ENCODE peak calls at places on chromosomes 2 and 18, in ten cellular contexts. One of them, this sample, is unnamed.
A peak's percentile ranks its signal among the peaks of the same experiment; 100 is the strongest.

GRCh38 chr2:201904529-201905420 is 98.4 kb downstream of the CDK15 start:
- DNase-seq in GM12865: peak; percentile 72
- DNase-seq in GOT3: no peak
- DNase-seq in RWPE2: no peak
- DNase-seq in CD4-positive, alpha-beta T cell: no peak
- DNase-seq in nucleus accumbens: no peak
- DNase-seq in activated effector memory CD4-positive, alpha-beta T cell treated with Interleukin-2 at 50 U/mL for 16 hours: no peak
- DNase-seq in AG20443: peak; percentile 33
- DNase-seq in tibial nerve: no peak
- DNase-seq in left lobe of liver: no peak
- DNase-seq in this sample: no peak

GRCh38 chr2:177393381-177393780 is 808 bp downstream of the AGPS start:
- DNase-seq in GM12865: peak; percentile 35
- DNase-seq in GOT3: no peak
- DNase-seq in RWPE2: no peak
- DNase-seq in CD4-positive, alpha-beta T cell: no peak
- DNase-seq in nucleus accumbens: no peak
- DNase-seq in activated effector memory CD4-positive, alpha-beta T cell treated with Interleukin-2 at 50 U/mL for 16 hours: no peak
- DNase-seq in AG20443: peak; percentile 9
- DNase-seq in tibial nerve: no peak
- DNase-seq in left lobe of liver: no peak
- DNase-seq in this sample: no peak

GRCh38 chr2:127085260-127085666 is 21.7 kb downstream of the BIN1 start:
- DNase-seq in GM12865: peak; percentile 58
- DNase-seq in GOT3: no peak
- DNase-seq in RWPE2: no peak
- DNase-seq in CD4-positive, alpha-beta T cell: no peak
- DNase-seq in nucleus accumbens: no peak
- DNase-seq in activated effector memory CD4-positive, alpha-beta T cell treated with Interleukin-2 at 50 U/mL for 16 hours: no peak
- DNase-seq in AG20443: no peak
- DNase-seq in tibial nerve: no peak
- DNase-seq in left lobe of liver: no peak
- DNase-seq in this sample: no peak

GRCh38 chr2:72984172-72984671 is 66.9 kb downstream of the EMX1 start:
- DNase-seq in GM12865: no peak
- DNase-seq in GOT3: no peak
- DNase-seq in RWPE2: peak; percentile 8
- DNase-seq in CD4-positive, alpha-beta T cell: no peak
- DNase-seq in nucleus accumbens: no peak
- DNase-seq in activated effector memory CD4-positive, alpha-beta T cell treated with Interleukin-2 at 50 U/mL for 16 hours: no peak
- DNase-seq in AG20443: no peak
- DNase-seq in tibial nerve: no peak
- DNase-seq in left lobe of liver: no peak
- DNase-seq in this sample: no peak

GRCh38 chr2:135174049-135174801 is 122.1 kb downstream of the RAB3GAP1 start:
- DNase-seq in GM12865: no peak
- DNase-seq in GOT3: no peak
- DNase-seq in RWPE2: no peak
- DNase-seq in CD4-positive, alpha-beta T cell: no peak
- DNase-seq in nucleus accumbens: no peak
- DNase-seq in activated effector memory CD4-positive, alpha-beta T cell treated with Interleukin-2 at 50 U/mL for 16 hours: no peak
- DNase-seq in AG20443: no peak
- DNase-seq in tibial nerve: no peak
- DNase-seq in left lobe of liver: no peak
- DNase-seq in this sample: no peak

GRCh38 chr2:121080013-121080772 is 204.8 kb downstream of the TFCP2L1 start:
- DNase-seq in GM12865: peak; percentile 41
- DNase-seq in GOT3: no peak
- DNase-seq in RWPE2: no peak
- DNase-seq in CD4-positive, alpha-beta T cell: peak; percentile 20
- DNase-seq in nucleus accumbens: peak; percentile 26
- DNase-seq in activated effector memory CD4-positive, alpha-beta T cell treated with Interleukin-2 at 50 U/mL for 16 hours: peak; percentile 10
- DNase-seq in AG20443: peak; percentile 78
- DNase-seq in tibial nerve: peak; percentile 73
- DNase-seq in left lobe of liver: peak; percentile 52
- DNase-seq in this sample: no peak

GRCh38 chr2:101998556-101999121 is 6.9 kb downstream of the IL1R2 start:
- DNase-seq in GM12865: peak; percentile 62
- DNase-seq in GOT3: no peak
- DNase-seq in RWPE2: no peak
- DNase-seq in CD4-positive, alpha-beta T cell: no peak
- DNase-seq in nucleus accumbens: no peak
- DNase-seq in activated effector memory CD4-positive, alpha-beta T cell treated with Interleukin-2 at 50 U/mL for 16 hours: no peak
- DNase-seq in AG20443: no peak
- DNase-seq in tibial nerve: no peak
- DNase-seq in left lobe of liver: no peak
- DNase-seq in this sample: no peak

GRCh38 chr2:10385501-10385900 is 62.6 kb downstream of the ODC1 start:
- DNase-seq in GM12865: no peak
- DNase-seq in GOT3: no peak
- DNase-seq in RWPE2: no peak
- DNase-seq in CD4-positive, alpha-beta T cell: no peak
- DNase-seq in nucleus accumbens: no peak
- DNase-seq in activated effector memory CD4-positive, alpha-beta T cell treated with Interleukin-2 at 50 U/mL for 16 hours: no peak
- DNase-seq in AG20443: no peak
- DNase-seq in tibial nerve: no peak
- DNase-seq in left lobe of liver: no peak
- DNase-seq in this sample: no peak

GRCh38 chr2:101185085-101185484 is 33.9 kb upstream of the TBC1D8 start:
- DNase-seq in GM12865: no peak
- DNase-seq in GOT3: no peak
- DNase-seq in RWPE2: no peak
- DNase-seq in CD4-positive, alpha-beta T cell: no peak
- DNase-seq in nucleus accumbens: no peak
- DNase-seq in activated effector memory CD4-positive, alpha-beta T cell treated with Interleukin-2 at 50 U/mL for 16 hours: no peak
- DNase-seq in AG20443: no peak
- DNase-seq in tibial nerve: no peak
- DNase-seq in left lobe of liver: no peak
- DNase-seq in this sample: no peak

GRCh38 chr2:23127465-23127864 is 257.5 kb upstream of the KLHL29 start:
- DNase-seq in GM12865: no peak
- DNase-seq in GOT3: no peak
- DNase-seq in RWPE2: no peak
- DNase-seq in CD4-positive, alpha-beta T cell: no peak
- DNase-seq in nucleus accumbens: no peak
- DNase-seq in activated effector memory CD4-positive, alpha-beta T cell treated with Interleukin-2 at 50 U/mL for 16 hours: no peak
- DNase-seq in AG20443: no peak
- DNase-seq in tibial nerve: no peak
- DNase-seq in left lobe of liver: peak; percentile 89
- DNase-seq in this sample: no peak

GRCh38 chr2:201260302-201260800 is at the start of gene CASP8:
- DNase-seq in GM12865: peak; percentile 76
- DNase-seq in GOT3: no peak
- DNase-seq in RWPE2: no peak
- DNase-seq in CD4-positive, alpha-beta T cell: peak; percentile 72
- DNase-seq in nucleus accumbens: no peak
- DNase-seq in activated effector memory CD4-positive, alpha-beta T cell treated with Interleukin-2 at 50 U/mL for 16 hours: peak; percentile 67
- DNase-seq in AG20443: peak; percentile 34
- DNase-seq in tibial nerve: peak; percentile 24
- DNase-seq in left lobe of liver: no peak
- DNase-seq in this sample: no peak

GRCh38 chr18:62399781-62400308 is 74.7 kb downstream of the TNFRSF11A start:
- DNase-seq in GM12865: peak; percentile 49
- DNase-seq in GOT3: no peak
- DNase-seq in RWPE2: no peak
- DNase-seq in CD4-positive, alpha-beta T cell: no peak
- DNase-seq in nucleus accumbens: no peak
- DNase-seq in activated effector memory CD4-positive, alpha-beta T cell treated with Interleukin-2 at 50 U/mL for 16 hours: no peak
- DNase-seq in AG20443: peak; percentile 18
- DNase-seq in tibial nerve: no peak
- DNase-seq in left lobe of liver: no peak
- DNase-seq in this sample: no peak

GRCh38 chr2:112154246-112155110 is 16.3 kb downstream of the FBLN7 start:
- DNase-seq in GM12865: peak; percentile 51
- DNase-seq in GOT3: no peak
- DNase-seq in RWPE2: no peak
- DNase-seq in CD4-positive, alpha-beta T cell: no peak
- DNase-seq in nucleus accumbens: no peak
- DNase-seq in activated effector memory CD4-positive, alpha-beta T cell treated with Interleukin-2 at 50 U/mL for 16 hours: no peak
- DNase-seq in AG20443: no peak
- DNase-seq in tibial nerve: no peak
- DNase-seq in left lobe of liver: peak; percentile 26
- DNase-seq in this sample: no peak

GRCh38 chr2:8122506-8122898 is 559.4 kb upstream of the ID2 start:
- DNase-seq in GM12865: no peak
- DNase-seq in GOT3: no peak
- DNase-seq in RWPE2: no peak
- DNase-seq in CD4-positive, alpha-beta T cell: no peak
- DNase-seq in nucleus accumbens: no peak
- DNase-seq in activated effector memory CD4-positive, alpha-beta T cell treated with Interleukin-2 at 50 U/mL for 16 hours: no peak
- DNase-seq in AG20443: peak; percentile 21
- DNase-seq in tibial nerve: no peak
- DNase-seq in left lobe of liver: no peak
- DNase-seq in this sample: no peak

GRCh38 chr18:63317982-63318881 is 1.3 kb downstream of the BCL2 start:
- DNase-seq in GM12865: peak; percentile 96
- DNase-seq in GOT3: peak; percentile 2
- DNase-seq in RWPE2: no peak
- DNase-seq in CD4-positive, alpha-beta T cell: peak; percentile 71
- DNase-seq in nucleus accumbens: peak; percentile 51
- DNase-seq in activated effector memory CD4-positive, alpha-beta T cell treated with Interleukin-2 at 50 U/mL for 16 hours: peak; percentile 76
- DNase-seq in AG20443: peak; percentile 26
- DNase-seq in tibial nerve: peak; percentile 61
- DNase-seq in left lobe of liver: peak; percentile 53
- DNase-seq in this sample: no peak

GRCh38 chr2:26616864-26617135 is 24.4 kb downstream of the CIB4 start:
- DNase-seq in GM12865: no peak
- DNase-seq in GOT3: no peak
- DNase-seq in RWPE2: no peak
- DNase-seq in CD4-positive, alpha-beta T cell: no peak
- DNase-seq in nucleus accumbens: no peak
- DNase-seq in activated effector memory CD4-positive, alpha-beta T cell treated with Interleukin-2 at 50 U/mL for 16 hours: no peak
- DNase-seq in AG20443: no peak
- DNase-seq in tibial nerve: no peak
- DNase-seq in left lobe of liver: no peak
- DNase-seq in this sample: no peak

GRCh38 chr18:77099501-77100370 is 32.8 kb downstream of the MBP start:
- DNase-seq in GM12865: peak; percentile 57
- DNase-seq in GOT3: no peak
- DNase-seq in RWPE2: no peak
- DNase-seq in CD4-positive, alpha-beta T cell: no peak
- DNase-seq in nucleus accumbens: no peak
- DNase-seq in activated effector memory CD4-positive, alpha-beta T cell treated with Interleukin-2 at 50 U/mL for 16 hours: no peak
- DNase-seq in AG20443: no peak
- DNase-seq in tibial nerve: no peak
- DNase-seq in left lobe of liver: no peak
- DNase-seq in this sample: no peak

GRCh38 chr2:37355735-37356134 is 11.3 kb downstream of the QPCT start:
- DNase-seq in GM12865: no peak
- DNase-seq in GOT3: no peak
- DNase-seq in RWPE2: no peak
- DNase-seq in CD4-positive, alpha-beta T cell: no peak
- DNase-seq in nucleus accumbens: no peak
- DNase-seq in activated effector memory CD4-positive, alpha-beta T cell treated with Interleukin-2 at 50 U/mL for 16 hours: no peak
- DNase-seq in AG20443: no peak
- DNase-seq in tibial nerve: no peak
- DNase-seq in left lobe of liver: no peak
- DNase-seq in this sample: no peak

GRCh38 chr2:113716291-113716690 is 40.2 kb downstream of the SLC35F5 start:
- DNase-seq in GM12865: no peak
- DNase-seq in GOT3: no peak
- DNase-seq in RWPE2: no peak
- DNase-seq in CD4-positive, alpha-beta T cell: no peak
- DNase-seq in nucleus accumbens: no peak
- DNase-seq in activated effector memory CD4-positive, alpha-beta T cell treated with Interleukin-2 at 50 U/mL for 16 hours: no peak
- DNase-seq in AG20443: peak; percentile 17
- DNase-seq in tibial nerve: no peak
- DNase-seq in left lobe of liver: no peak
- DNase-seq in this sample: no peak

GRCh38 chr2:196433116-196433515 is 206.4 kb upstream of the CCDC150 start:
- DNase-seq in GM12865: no peak
- DNase-seq in GOT3: no peak
- DNase-seq in RWPE2: no peak
- DNase-seq in CD4-positive, alpha-beta T cell: no peak
- DNase-seq in nucleus accumbens: no peak
- DNase-seq in activated effector memory CD4-positive, alpha-beta T cell treated with Interleukin-2 at 50 U/mL for 16 hours: no peak
- DNase-seq in AG20443: no peak
- DNase-seq in tibial nerve: no peak
- DNase-seq in left lobe of liver: no peak
- DNase-seq in this sample: no peak

GRCh38 chr2:238441262-238442114 is 14.8 kb downstream of the ASB1 start:
- DNase-seq in GM12865: no peak
- DNase-seq in GOT3: no peak
- DNase-seq in RWPE2: no peak
- DNase-seq in CD4-positive, alpha-beta T cell: no peak
- DNase-seq in nucleus accumbens: no peak
- DNase-seq in activated effector memory CD4-positive, alpha-beta T cell treated with Interleukin-2 at 50 U/mL for 16 hours: no peak
- DNase-seq in AG20443: no peak
- DNase-seq in tibial nerve: no peak
- DNase-seq in left lobe of liver: no peak
- DNase-seq in this sample: no peak

GRCh38 chr2:137706786-137707613 is 257.3 kb upstream of the HNMT start:
- DNase-seq in GM12865: no peak
- DNase-seq in GOT3: no peak
- DNase-seq in RWPE2: peak; percentile 39
- DNase-seq in CD4-positive, alpha-beta T cell: no peak
- DNase-seq in nucleus accumbens: no peak
- DNase-seq in activated effector memory CD4-positive, alpha-beta T cell treated with Interleukin-2 at 50 U/mL for 16 hours: no peak
- DNase-seq in AG20443: no peak
- DNase-seq in tibial nerve: no peak
- DNase-seq in left lobe of liver: peak; percentile 41
- DNase-seq in this sample: no peak

GRCh38 chr18:75477913-75478312 is 50.4 kb upstream of the SMIM21 start:
- DNase-seq in GM12865: peak; percentile 3
- DNase-seq in GOT3: no peak
- DNase-seq in RWPE2: no peak
- DNase-seq in CD4-positive, alpha-beta T cell: no peak
- DNase-seq in nucleus accumbens: no peak
- DNase-seq in activated effector memory CD4-positive, alpha-beta T cell treated with Interleukin-2 at 50 U/mL for 16 hours: no peak
- DNase-seq in AG20443: no peak
- DNase-seq in tibial nerve: no peak
- DNase-seq in left lobe of liver: no peak
- DNase-seq in this sample: no peak

GRCh38 chr2:138395565-138396306 is 105.8 kb upstream of the SPOPL start:
- DNase-seq in GM12865: no peak
- DNase-seq in GOT3: no peak
- DNase-seq in RWPE2: no peak
- DNase-seq in CD4-positive, alpha-beta T cell: no peak
- DNase-seq in nucleus accumbens: no peak
- DNase-seq in activated effector memory CD4-positive, alpha-beta T cell treated with Interleukin-2 at 50 U/mL for 16 hours: no peak
- DNase-seq in AG20443: peak; percentile 48
- DNase-seq in tibial nerve: no peak
- DNase-seq in left lobe of liver: no peak
- DNase-seq in this sample: no peak

GRCh38 chr2:78980871-78981270 is 44.6 kb upstream of the REG3G start:
- DNase-seq in GM12865: peak; percentile 25
- DNase-seq in GOT3: no peak
- DNase-seq in RWPE2: no peak
- DNase-seq in CD4-positive, alpha-beta T cell: no peak
- DNase-seq in nucleus accumbens: no peak
- DNase-seq in activated effector memory CD4-positive, alpha-beta T cell treated with Interleukin-2 at 50 U/mL for 16 hours: no peak
- DNase-seq in AG20443: no peak
- DNase-seq in tibial nerve: no peak
- DNase-seq in left lobe of liver: no peak
- DNase-seq in this sample: no peak

GRCh38 chr2:79085382-79085781 is 2.4 kb downstream of the REG1B start:
- DNase-seq in GM12865: no peak
- DNase-seq in GOT3: no peak
- DNase-seq in RWPE2: no peak
- DNase-seq in CD4-positive, alpha-beta T cell: no peak
- DNase-seq in nucleus accumbens: no peak
- DNase-seq in activated effector memory CD4-positive, alpha-beta T cell treated with Interleukin-2 at 50 U/mL for 16 hours: no peak
- DNase-seq in AG20443: no peak
- DNase-seq in tibial nerve: no peak
- DNase-seq in left lobe of liver: no peak
- DNase-seq in this sample: no peak

GRCh38 chr2:188345439-188345838 is 53.8 kb downstream of the GULP1 start:
- DNase-seq in GM12865: no peak
- DNase-seq in GOT3: no peak
- DNase-seq in RWPE2: no peak
- DNase-seq in CD4-positive, alpha-beta T cell: no peak
- DNase-seq in nucleus accumbens: no peak
- DNase-seq in activated effector memory CD4-positive, alpha-beta T cell treated with Interleukin-2 at 50 U/mL for 16 hours: no peak
- DNase-seq in AG20443: no peak
- DNase-seq in tibial nerve: no peak
- DNase-seq in left lobe of liver: no peak
- DNase-seq in this sample: no peak

GRCh38 chr2:162074937-162075688 is 1.1 kb upstream of the DPP4 start:
- DNase-seq in GM12865: no peak
- DNase-seq in GOT3: no peak
- DNase-seq in RWPE2: no peak
- DNase-seq in CD4-positive, alpha-beta T cell: no peak
- DNase-seq in nucleus accumbens: no peak
- DNase-seq in activated effector memory CD4-positive, alpha-beta T cell treated with Interleukin-2 at 50 U/mL for 16 hours: no peak
- DNase-seq in AG20443: peak; percentile 32
- DNase-seq in tibial nerve: no peak
- DNase-seq in left lobe of liver: no peak
- DNase-seq in this sample: no peak

This sample was measured in thoracic aorta.